ENCODE peak calls at places on chromosomes 6 and 20, in seven cellular contexts. One of them, this sample, is unnamed.

GRCh38 chr20:48601798-48602197 is 226.0 kb downstream of the PREX1 start:
- DNase-seq in GM10248: no peak
- DNase-seq in neural progenitor cell: no peak
- DNase-seq in B cell: no peak
- DNase-seq in MCF 10A: no peak
- DNase-seq in GM23338: no peak
- DNase-seq in left lung: no peak
- DNase-seq in this sample: no peak

GRCh38 chr20:44997171-44997570 is 30.9 kb downstream of the STK4 start:
- DNase-seq in MCF 10A: no peak
- DNase-seq in left lung: no peak
- DNase-seq in GM10248: no peak
- DNase-seq in B cell: no peak
- DNase-seq in neural progenitor cell: no peak
- DNase-seq in GM23338: no peak
- DNase-seq in this sample: no peak

GRCh38 chr6:31497595-31498476 is at the start of gene MICB:
- DNase-seq in MCF 10A: peak; percentile 92
- DNase-seq in neural progenitor cell: peak; percentile 94
- DNase-seq in B cell: peak; percentile 86
- DNase-seq in GM23338: peak; percentile 99
- DNase-seq in GM10248: peak; percentile 85
- DNase-seq in left lung: peak; percentile 89
- DNase-seq in this sample: peak; percentile 97

GRCh38 chr6:129981598-129981997 is 36.8 kb upstream of the L3MBTL3 start:
- DNase-seq in B cell: no peak
- DNase-seq in left lung: no peak
- DNase-seq in GM10248: no peak
- DNase-seq in MCF 10A: peak; percentile 31
- DNase-seq in neural progenitor cell: no peak
- DNase-seq in GM23338: no peak
- DNase-seq in this sample: no peak

GRCh38 chr6:134464690-134465411 is 146.9 kb upstream of the SGK1 start:
- DNase-seq in left lung: no peak
- DNase-seq in MCF 10A: peak; percentile 76
- DNase-seq in GM23338: peak; percentile 6
- DNase-seq in B cell: no peak
- DNase-seq in GM10248: peak; percentile 27
- DNase-seq in neural progenitor cell: no peak
- DNase-seq in this sample: no peak

GRCh38 chr6:22189946-22190345 is 106.9 kb downstream of the PRL start:
- DNase-seq in left lung: no peak
- DNase-seq in B cell: no peak
- DNase-seq in neural progenitor cell: no peak
- DNase-seq in GM23338: no peak
- DNase-seq in MCF 10A: no peak
- DNase-seq in GM10248: no peak
- DNase-seq in this sample: no peak

GRCh38 chr6:1612902-1613301 is 3.2 kb downstream of the FOXC1 start:
- DNase-seq in GM23338: no peak
- DNase-seq in B cell: no peak
- DNase-seq in GM10248: no peak
- DNase-seq in neural progenitor cell: no peak
- DNase-seq in left lung: no peak
- DNase-seq in MCF 10A: peak; percentile 66
- DNase-seq in this sample: peak; percentile 36

GRCh38 chr20:7272512-7272911 is 505.0 kb downstream of the BMP2 start:
- DNase-seq in neural progenitor cell: no peak
- DNase-seq in MCF 10A: peak; percentile 18
- DNase-seq in left lung: no peak
- DNase-seq in B cell: no peak
- DNase-seq in GM23338: peak; percentile 57
- DNase-seq in GM10248: no peak
- DNase-seq in this sample: peak; percentile 51

GRCh38 chr20:63926298-63926697 is 29.9 kb downstream of the UCKL1 start:
- DNase-seq in GM23338: no peak
- DNase-seq in left lung: no peak
- DNase-seq in neural progenitor cell: no peak
- DNase-seq in B cell: no peak
- DNase-seq in MCF 10A: no peak
- DNase-seq in GM10248: no peak
- DNase-seq in this sample: no peak

GRCh38 chr6:149974825-149975224 is 11.1 kb downstream of the ULBP1 start:
- DNase-seq in B cell: no peak
- DNase-seq in left lung: no peak
- DNase-seq in GM23338: peak; percentile 43
- DNase-seq in MCF 10A: no peak
- DNase-seq in GM10248: no peak
- DNase-seq in neural progenitor cell: peak; percentile 26
- DNase-seq in this sample: no peak

GRCh38 chr20:20161611-20162010 is 109.3 kb downstream of the CFAP61 start:
- DNase-seq in GM10248: no peak
- DNase-seq in neural progenitor cell: no peak
- DNase-seq in left lung: no peak
- DNase-seq in B cell: no peak
- DNase-seq in GM23338: no peak
- DNase-seq in MCF 10A: no peak
- DNase-seq in this sample: no peak

GRCh38 chr20:2314759-2315439 is 19.1 kb downstream of the TGM3 start:
- DNase-seq in neural progenitor cell: no peak
- DNase-seq in MCF 10A: peak; percentile 95
- DNase-seq in GM23338: no peak
- DNase-seq in B cell: no peak
- DNase-seq in GM10248: no peak
- DNase-seq in left lung: peak; percentile 68
- DNase-seq in this sample: no peak

GRCh38 chr6:113595921-113596376 is 261.2 kb upstream of the MARCKS start:
- DNase-seq in MCF 10A: no peak
- DNase-seq in left lung: no peak
- DNase-seq in B cell: no peak
- DNase-seq in GM23338: no peak
- DNase-seq in GM10248: no peak
- DNase-seq in neural progenitor cell: no peak
- DNase-seq in this sample: no peak

GRCh38 chr20:46210672-46211330 is 92.7 kb downstream of the CD40 start:
- DNase-seq in GM23338: no peak
- DNase-seq in MCF 10A: no peak
- DNase-seq in B cell: no peak
- DNase-seq in GM10248: no peak
- DNase-seq in left lung: no peak
- DNase-seq in neural progenitor cell: peak; percentile 66
- DNase-seq in this sample: peak; percentile 72

GRCh38 chr6:76843376-76843775 is 619.9 kb downstream of the HTR1B start:
- DNase-seq in neural progenitor cell: no peak
- DNase-seq in GM10248: no peak
- DNase-seq in B cell: no peak
- DNase-seq in left lung: no peak
- DNase-seq in MCF 10A: no peak
- DNase-seq in GM23338: no peak
- DNase-seq in this sample: no peak

GRCh38 chr6:156976144-156977088 is 199.2 kb downstream of the ARID1B start:
- DNase-seq in left lung: no peak
- DNase-seq in GM10248: no peak
- DNase-seq in B cell: no peak
- DNase-seq in neural progenitor cell: peak; percentile 45
- DNase-seq in MCF 10A: no peak
- DNase-seq in GM23338: peak; percentile 35
- DNase-seq in this sample: peak; percentile 48

GRCh38 chr6:53320964-53321363 is 27.8 kb downstream of the ELOVL5 start:
- DNase-seq in GM10248: no peak
- DNase-seq in left lung: no peak
- DNase-seq in B cell: no peak
- DNase-seq in neural progenitor cell: no peak
- DNase-seq in MCF 10A: peak; percentile 35
- DNase-seq in GM23338: no peak
- DNase-seq in this sample: no peak

GRCh38 chr6:134029495-134030455 is 22.6 kb downstream of the SLC2A12 start:
- DNase-seq in MCF 10A: peak; percentile 26
- DNase-seq in B cell: no peak
- DNase-seq in GM23338: no peak
- DNase-seq in neural progenitor cell: no peak
- DNase-seq in GM10248: no peak
- DNase-seq in left lung: no peak
- DNase-seq in this sample: no peak

GRCh38 chr6:76866091-76866490 is 597.2 kb downstream of the HTR1B start:
- DNase-seq in left lung: no peak
- DNase-seq in GM23338: no peak
- DNase-seq in B cell: no peak
- DNase-seq in neural progenitor cell: no peak
- DNase-seq in MCF 10A: no peak
- DNase-seq in GM10248: no peak
- DNase-seq in this sample: no peak

GRCh38 chr6:74735304-74735703 is 470.5 kb downstream of the COL12A1 start:
- DNase-seq in left lung: no peak
- DNase-seq in GM10248: no peak
- DNase-seq in GM23338: no peak
- DNase-seq in neural progenitor cell: no peak
- DNase-seq in B cell: no peak
- DNase-seq in MCF 10A: peak; percentile 89
- DNase-seq in this sample: no peak

GRCh38 chr6:89792881-89793280 is 26.7 kb downstream of the MDN1 start:
- DNase-seq in MCF 10A: peak; percentile 41
- DNase-seq in neural progenitor cell: peak; percentile 37
- DNase-seq in left lung: no peak
- DNase-seq in GM23338: peak; percentile 58
- DNase-seq in GM10248: peak; percentile 53
- DNase-seq in B cell: peak; percentile 17
- DNase-seq in this sample: peak; percentile 75

GRCh38 chr20:58818585-58819285 is 32.0 kb downstream of the GNAS-AS1 start:
- DNase-seq in GM10248: no peak
- DNase-seq in GM23338: no peak
- DNase-seq in neural progenitor cell: no peak
- DNase-seq in left lung: no peak
- DNase-seq in B cell: no peak
- DNase-seq in MCF 10A: peak; percentile 24
- DNase-seq in this sample: no peak

GRCh38 chr6:125639621-125640020 is 109.8 kb upstream of the HEY2 start:
- DNase-seq in B cell: no peak
- DNase-seq in neural progenitor cell: no peak
- DNase-seq in MCF 10A: peak; percentile 3
- DNase-seq in left lung: no peak
- DNase-seq in GM10248: no peak
- DNase-seq in GM23338: no peak
- DNase-seq in this sample: no peak

GRCh38 chr6:156720739-156721714 is 56.2 kb upstream of the ARID1B start:
- DNase-seq in neural progenitor cell: peak; percentile 42
- DNase-seq in GM10248: peak; percentile 52
- DNase-seq in B cell: peak; percentile 20
- DNase-seq in GM23338: peak; percentile 88
- DNase-seq in left lung: peak; percentile 36
- DNase-seq in MCF 10A: peak; percentile 81
- DNase-seq in this sample: peak; percentile 88

GRCh38 chr6:34386316-34387137 is 5.9 kb downstream of the NUDT3 start:
- DNase-seq in neural progenitor cell: no peak
- DNase-seq in MCF 10A: peak; percentile 83
- DNase-seq in GM10248: no peak
- DNase-seq in B cell: no peak
- DNase-seq in left lung: no peak
- DNase-seq in GM23338: no peak
- DNase-seq in this sample: no peak

DNA sequence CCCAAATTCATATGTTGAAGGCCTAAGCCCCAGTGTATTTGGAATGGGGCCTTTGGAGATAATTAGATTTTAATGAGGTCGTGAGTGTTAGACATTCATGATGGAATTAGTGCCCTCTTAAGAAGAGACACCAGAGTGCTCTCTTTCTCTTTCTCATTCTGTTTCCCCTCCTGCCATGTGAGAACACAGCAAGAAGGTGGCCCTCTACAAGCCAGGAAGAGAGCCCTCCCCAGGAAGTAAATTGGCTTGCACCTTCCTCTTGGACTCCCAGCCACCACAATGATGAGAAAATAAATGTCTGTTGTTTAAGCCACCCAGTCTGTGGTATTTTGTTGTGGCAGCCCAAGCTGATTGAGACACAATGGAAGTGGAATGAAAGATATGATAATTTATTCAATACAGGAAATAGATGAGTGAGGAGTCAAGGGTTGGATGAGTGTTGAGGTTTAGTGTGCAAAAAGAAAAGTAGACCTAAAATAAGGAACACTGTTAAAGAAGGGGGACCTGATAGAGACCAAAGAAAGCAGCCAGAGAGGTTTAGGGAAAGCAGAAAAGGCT is 25.9 kb upstream of the ATXN1 start:
- DNase-seq in left lung: no peak
- DNase-seq in B cell: no peak
- DNase-seq in GM23338: no peak
- DNase-seq in GM10248: no peak
- DNase-seq in MCF 10A: no peak
- DNase-seq in neural progenitor cell: no peak
- DNase-seq in this sample: no peak
- TF ChIP-seq CTCF in left lung: no peak
- TF ChIP-seq CTCF in B cell: no peak
- TF ChIP-seq CTCF in GM23338: no peak
- TF ChIP-seq CTCF in GM10248: no peak
- TF ChIP-seq CTCF in MCF 10A: no peak
- TF ChIP-seq CTCF in neural progenitor cell: no peak
- TF ChIP-seq CTCF in this sample: no peak

GRCh38 chr20:51076841-51077543 is 54.1 kb upstream of the KCNG1 start:
- DNase-seq in GM23338: no peak
- DNase-seq in B cell: no peak
- DNase-seq in left lung: no peak
- DNase-seq in GM10248: no peak
- DNase-seq in MCF 10A: no peak
- DNase-seq in neural progenitor cell: no peak
- DNase-seq in this sample: peak; percentile 43
- TF ChIP-seq CTCF in GM23338: no peak
- TF ChIP-seq CTCF in B cell: no peak
- TF ChIP-seq CTCF in left lung: no peak
- TF ChIP-seq CTCF in GM10248: no peak
- TF ChIP-seq CTCF in MCF 10A: no peak
- TF ChIP-seq CTCF in neural progenitor cell: no peak
- TF ChIP-seq CTCF in this sample: no peak

DNA sequence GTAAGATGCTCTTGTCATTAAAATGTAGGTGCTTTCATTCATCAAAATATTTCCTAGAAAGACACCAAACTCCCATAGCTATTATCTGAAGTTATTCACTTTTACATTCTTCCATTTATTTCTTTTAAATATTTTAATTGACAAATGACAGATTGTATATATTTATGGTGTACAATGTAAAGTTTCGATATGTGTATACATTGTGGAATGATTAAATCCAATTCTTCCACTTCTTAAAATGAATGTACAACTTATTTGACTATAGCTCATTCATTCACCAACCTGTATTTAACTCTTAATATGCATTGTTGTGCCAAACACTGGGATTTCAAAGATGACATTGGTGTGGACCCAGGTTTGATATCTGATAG is 41.0 kb downstream of the CCN2 start:
- DNase-seq in left lung: no peak
- DNase-seq in GM10248: no peak
- DNase-seq in MCF 10A: no peak
- DNase-seq in B cell: no peak
- DNase-seq in GM23338: no peak
- DNase-seq in neural progenitor cell: no peak
- DNase-seq in this sample: no peak
- TF ChIP-seq CTCF in left lung: no peak
- TF ChIP-seq CTCF in GM10248: no peak
- TF ChIP-seq CTCF in MCF 10A: no peak
- TF ChIP-seq CTCF in B cell: peak; percentile 48
- TF ChIP-seq CTCF in GM23338: no peak
- TF ChIP-seq CTCF in neural progenitor cell: no peak
- TF ChIP-seq CTCF in this sample: peak; percentile 9

GRCh38 chr6:137870744-137871247 is 3.7 kb downstream of the TNFAIP3 start:
- DNase-seq in left lung: no peak
- DNase-seq in neural progenitor cell: peak; percentile 65
- DNase-seq in MCF 10A: peak; percentile 70
- DNase-seq in B cell: peak; percentile 53
- DNase-seq in GM10248: peak; percentile 44
- DNase-seq in GM23338: peak; percentile 28
- DNase-seq in this sample: no peak
- TF ChIP-seq CTCF in left lung: no peak
- TF ChIP-seq CTCF in neural progenitor cell: peak; percentile 15
- TF ChIP-seq CTCF in MCF 10A: peak; percentile 29
- TF ChIP-seq CTCF in B cell: peak; percentile 38
- TF ChIP-seq CTCF in GM10248: no peak
- TF ChIP-seq CTCF in GM23338: no peak
- TF ChIP-seq CTCF in this sample: peak; percentile 38